ENCODE peak calls at places on chromosomes 16 and 17, in five cellular contexts. B is left ventricle myocardium superior; X is MCF 10A; I is effector CD4-positive, alpha-beta T cell; Z is prostate gland. K is an unnamed sample.

GRCh38 chr16:57045694-57046381 is 46.5 kb upstream of the CPNE2 start:
- DNase-seq in B (peak; percentile 81), X (peak; percentile 18), I (no peak), Z (peak; percentile 50), K (peak; percentile 21)

GRCh38 chr17:50763716-50764450 is 3.4 kb downstream of the ANKRD40CL start:
- DNase-seq in B (no peak), X (no peak), I (no peak), Z (peak; percentile 58), K (no peak)

GRCh38 chr17:13140750-13141149 is 122.9 kb upstream of the ELAC2 start:
- DNase-seq in B (no peak), X (no peak), I (no peak), Z (no peak), K (no peak)

GRCh38 chr17:1646199-1646875 is 805 bp upstream of the SCARF1 start:
- DNase-seq in B (no peak), X (no peak), I (no peak), Z (no peak), K (no peak)

GRCh38 chr16:78237346-78237745 is 137.9 kb downstream of the WWOX start:
- DNase-seq in B (no peak), X (no peak), I (no peak), Z (no peak), K (no peak)

GRCh38 chr17:57106836-57107497 is 21.9 kb downstream of the AKAP1 start:
- DNase-seq in B (no peak), X (no peak), I (no peak), Z (no peak), K (no peak)

GRCh38 chr16:9401173-9401572 is 309.7 kb downstream of the HAPSTR1 start:
- DNase-seq in B (no peak), X (no peak), I (no peak), Z (no peak), K (no peak)

GRCh38 chr17:38868095-38868967 is 1.5 kb upstream of the LASP1 start:
- DNase-seq in B (peak; percentile 75), X (no peak), I (no peak), Z (no peak), K (no peak)

GRCh38 chr17:81646869-81647600 is 9.3 kb downstream of the PDE6G start:
- DNase-seq in B (no peak), X (no peak), I (no peak), Z (no peak), K (no peak)

K was measured in effector CD8-positive, alpha-beta T cell.